ENCODE peak calls at places on chromosomes 5 and 9, in six cellular contexts. D is lower lobe of right lung, P is right atrium auricular region, B is NB4, J is Caco-2, O is transverse colon. S is an unnamed sample.

GRCh38 chr9:32218100-32218767 is 166.2 kb upstream of the ACO1 start:
- DNase-seq in D (no peak), P (no peak), B (no peak), J (no peak), O (no peak), S (no peak)

GRCh38 chr5:115640274-115640673 is 14.4 kb upstream of the TMED7 start:
- DNase-seq in D (no peak), P (no peak), B (no peak), J (no peak), O (no peak), S (no peak)

GRCh38 chr5:36152324-36153298 is 700 bp downstream of the SKP2 start:
- DNase-seq in D (no peak), P (no peak), B (peak; percentile 43), J (no peak), O (no peak), S (no peak)

GRCh38 chr5:143077453-143078103 is 307.4 kb downstream of the ARHGAP26 start:
- DNase-seq in D (no peak), P (no peak), B (no peak), J (no peak), O (no peak), S (no peak)

GRCh38 chr5:109743770-109744212 is 54.1 kb downstream of the MAN2A1 start:
- DNase-seq in D (no peak), P (no peak), B (no peak), J (no peak), O (no peak), S (no peak)

GRCh38 chr5:143968071-143968878 is 156.3 kb downstream of the HMHB1 start:
- DNase-seq in D (no peak), P (no peak), B (peak; percentile 54), J (no peak), O (no peak), S (no peak)

GRCh38 chr5:132736853-132737833 is at the start of gene KIF3A:
- DNase-seq in D (peak; percentile 99), P (peak; percentile 94), B (peak; percentile 95), J (peak; percentile 97), O (peak; percentile 98), S (peak; percentile 99)

GRCh38 chr9:134235366-134235765 is 71.0 kb upstream of the RNU6ATAC start:
- DNase-seq in D (no peak), P (no peak), B (no peak), J (no peak), O (no peak), S (no peak)

GRCh38 chr9:127159949-127160610 is 37.6 kb upstream of the ANGPTL2 start:
- DNase-seq in D (no peak), P (no peak), B (no peak), J (peak; percentile 22), O (no peak), S (peak; percentile 67)

GRCh38 chr5:44885903-44886302 is 77.2 kb downstream of the MRPS30 start:
- DNase-seq in D (no peak), P (no peak), B (peak; percentile 31), J (no peak), O (no peak), S (no peak)

GRCh38 chr9:4987996-4988421 is 2.9 kb downstream of the JAK2 start:
- DNase-seq in D (no peak), P (no peak), B (peak; percentile 93), J (peak; percentile 46), O (peak; percentile 22), S (no peak)

GRCh38 chr5:147796556-147797308 is 14.2 kb upstream of the JAKMIP2 start:
- DNase-seq in D (no peak), P (no peak), B (no peak), J (no peak), O (no peak), S (no peak)

GRCh38 chr5:157143127-157143959 is 678 bp upstream of the MED7 start:
- DNase-seq in D (peak; percentile 67), P (peak; percentile 68), B (peak; percentile 44), J (no peak), O (peak; percentile 44), S (peak; percentile 49)

GRCh38 chr5:55338810-55339243 is 31.0 kb downstream of the MTREX start:
- DNase-seq in D (no peak), P (no peak), B (no peak), J (no peak), O (no peak), S (no peak)

GRCh38 chr5:150278916-150279315 is 10.7 kb downstream of the CAMK2A start:
- DNase-seq in D (no peak), P (no peak), B (no peak), J (no peak), O (no peak), S (no peak)

GRCh38 chr5:103624035-103624461 is 61.5 kb upstream of the NUDT12 start:
- DNase-seq in D (no peak), P (no peak), B (no peak), J (no peak), O (no peak), S (no peak)

GRCh38 chr5:146173597-146173996 is 8.9 kb downstream of the LARS1 start:
- DNase-seq in D (no peak), P (no peak), B (no peak), J (no peak), O (no peak), S (no peak)

GRCh38 chr5:39427225-39427624 is 2.4 kb upstream of the DAB2 start:
- DNase-seq in D (no peak), P (no peak), B (no peak), J (no peak), O (no peak), S (no peak)

GRCh38 chr5:5278201-5278814 is 138.2 kb downstream of the ADAMTS16 start:
- DNase-seq in D (no peak), P (no peak), B (no peak), J (no peak), O (no peak), S (no peak)

GRCh38 chr5:119273391-119273839 is 82.4 kb upstream of the TNFAIP8 start:
- DNase-seq in D (peak; percentile 69), P (no peak), B (peak; percentile 93), J (no peak), O (no peak), S (no peak)

GRCh38 chr5:15499528-15500325 is at the start of gene FBXL7:
- DNase-seq in D (peak; percentile 79), P (peak; percentile 78), B (no peak), J (no peak), O (peak; percentile 55), S (peak; percentile 93)

GRCh38 chr5:95731571-95732554 is 727 bp downstream of the RHOBTB3 start:
- DNase-seq in D (peak; percentile 69), P (no peak), B (peak; percentile 77), J (peak; percentile 62), O (peak; percentile 56), S (peak; percentile 85)

GRCh38 chr5:55700745-55701144 is 11.4 kb downstream of the SLC38A9 start:
- DNase-seq in D (no peak), P (no peak), B (no peak), J (no peak), O (no peak), S (no peak)

GRCh38 chr9:118222375-118222774 is 518.2 kb downstream of the TLR4 start:
- DNase-seq in D (no peak), P (no peak), B (no peak), J (no peak), O (no peak), S (no peak)
- TF ChIP-seq CTCF in D (no peak), P (no peak), B (no peak), J (no peak), O (no peak), S (no peak)

GRCh38 chr5:77616920-77617319 is 21.6 kb downstream of the OTP start:
- DNase-seq in D (no peak), P (no peak), B (no peak), J (no peak), O (no peak), S (no peak)

GRCh38 chr5:77623341-77623740 is 15.2 kb downstream of the OTP start:
- DNase-seq in D (no peak), P (no peak), B (no peak), J (no peak), O (no peak), S (no peak)

GRCh38 chr5:77621440-77621839 is 17.1 kb downstream of the OTP start:
- DNase-seq in D (no peak), P (no peak), B (no peak), J (no peak), O (no peak), S (no peak)

GRCh38 chr5:77620404-77620803 is 18.1 kb downstream of the OTP start:
- DNase-seq in D (no peak), P (no peak), B (no peak), J (peak; percentile 77), O (no peak), S (no peak)
- TF ChIP-seq CTCF in D (no peak), P (no peak), B (no peak), J (peak; percentile 27), O (no peak), S (no peak)

GRCh38 chr5:170221319-170221718 is 11.5 kb upstream of the C5orf58 start:
- DNase-seq in D (no peak), P (no peak), B (peak; percentile 23), J (no peak), O (no peak), S (no peak)
- TF ChIP-seq CTCF in D (no peak), P (no peak), B (peak; percentile 14), J (no peak), O (no peak), S (no peak)

DNA sequence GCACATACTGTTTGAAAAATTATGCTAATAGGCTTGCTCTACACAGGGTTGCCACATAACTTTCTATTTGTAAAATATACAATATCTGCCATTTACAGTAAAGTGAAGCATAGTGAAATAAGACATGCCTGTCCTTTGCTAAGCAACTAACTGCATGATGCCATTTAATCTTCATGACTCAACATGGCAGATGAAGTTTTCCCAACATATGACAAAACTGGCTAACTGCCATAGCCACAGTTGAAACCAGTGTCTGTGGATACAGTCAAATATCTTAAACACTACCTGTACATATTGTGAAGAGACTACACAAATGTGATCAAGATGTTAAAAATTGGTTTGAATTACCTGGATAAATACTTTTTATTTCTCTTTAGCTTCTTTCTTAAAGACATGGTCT is 3.1 kb upstream of the DMAC1 start:
- DNase-seq in D (no peak), P (no peak), B (no peak), J (no peak), O (no peak), S (no peak)
- TF ChIP-seq CTCF in D (no peak), P (no peak), B (no peak), J (no peak), O (no peak), S (no peak)

GRCh38 chr5:170985486-170985885 is 123.7 kb downstream of the RANBP17 start:
- DNase-seq in D (no peak), P (no peak), B (no peak), J (no peak), O (no peak), S (no peak)

DNA sequence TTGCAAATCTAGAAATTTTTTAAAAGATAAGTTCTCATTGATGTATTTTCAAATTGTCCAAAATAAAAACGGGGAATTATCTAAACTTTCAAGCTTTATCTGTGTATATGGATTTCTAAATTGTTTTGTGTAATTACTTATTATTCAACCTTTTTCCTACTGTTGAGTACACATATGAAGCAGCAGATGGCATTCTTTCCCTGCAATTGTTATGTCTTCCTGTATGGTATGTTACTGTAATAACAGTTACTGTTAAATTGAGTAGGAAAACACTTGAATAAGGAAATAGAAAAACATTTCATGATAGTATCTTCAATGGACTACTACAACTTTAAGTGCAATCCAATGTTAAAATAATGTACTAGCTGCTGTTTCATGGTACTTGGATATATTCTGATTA is 124.8 kb downstream of the RANBP17 start:
- DNase-seq in D (no peak), P (no peak), B (peak; percentile 14), J (no peak), O (no peak), S (no peak)
- TF ChIP-seq CTCF in D (no peak), P (no peak), B (no peak), J (no peak), O (no peak), S (peak; percentile 57)

GRCh38 chr5:435961-436640 is 6.9 kb upstream of the EXOC3 start:
- DNase-seq in D (peak; percentile 43), P (no peak), B (peak; percentile 62), J (peak; percentile 31), O (peak; percentile 10), S (no peak)
- TF ChIP-seq CTCF in D (no peak), P (no peak), B (peak; percentile 51), J (peak; percentile 46), O (peak; percentile 28), S (peak; percentile 62)